ENCODE peak calls at places on chromosomes 6 and 20, in eight cellular contexts. V, M, N, G, A, L, Z and Q are unnamed samples.

GRCh38 chr6:20024979-20025378 is 187.3 kb downstream of the MBOAT1 start:
- ATAC-seq in V (no peak), M (no peak), N (no peak), G (no peak), A (peak; percentile 73), L (no peak), Z (no peak), Q (no peak)

GRCh38 chr6:44138717-44139350 is 11.5 kb downstream of the TMEM63B start:
- ATAC-seq in V (no peak), M (no peak), N (no peak), G (no peak), A (peak; percentile 62), L (no peak), Z (no peak), Q (no peak)

GRCh38 chr6:98716341-98716740 is 118.0 kb upstream of the POU3F2 start:
- ATAC-seq in V (no peak), M (no peak), N (no peak), G (no peak), A (no peak), L (no peak), Z (no peak), Q (no peak)

GRCh38 chr6:52537001-52537753 is 39.7 kb downstream of the TRAM2 start:
- ATAC-seq in V (no peak), M (peak; percentile 8), N (peak; percentile 70), G (no peak), A (no peak), L (no peak), Z (no peak), Q (peak; percentile 76)

GRCh38 chr6:37868447-37868825 is 48.9 kb downstream of the ZFAND3 start:
- ATAC-seq in V (no peak), M (no peak), N (peak; percentile 39), G (no peak), A (no peak), L (no peak), Z (no peak), Q (peak; percentile 74)

GRCh38 chr20:46407671-46407996 is 1.2 kb upstream of the ELMO2 start:
- ATAC-seq in V (no peak), M (no peak), N (no peak), G (no peak), A (no peak), L (no peak), Z (no peak), Q (no peak)

GRCh38 chr20:56111951-56112730 is 106.8 kb upstream of the CBLN4 start:
- ATAC-seq in V (no peak), M (no peak), N (no peak), G (no peak), A (no peak), L (no peak), Z (no peak), Q (no peak)

GRCh38 chr20:57265649-57266250 is 691 bp downstream of the BMP7 start:
- ATAC-seq in V (no peak), M (no peak), N (no peak), G (peak; percentile 53), A (no peak), L (peak; percentile 50), Z (peak; percentile 4), Q (no peak)

GRCh38 chr6:82430611-82431010 is 67.0 kb downstream of the TPBG start:
- ATAC-seq in V (no peak), M (no peak), N (no peak), G (no peak), A (no peak), L (no peak), Z (no peak), Q (no peak)

GRCh38 chr6:14917511-14917910 is 328.4 kb upstream of the JARID2 start:
- ATAC-seq in V (no peak), M (no peak), N (no peak), G (no peak), A (no peak), L (no peak), Z (no peak), Q (no peak)

GRCh38 chr6:104607501-104607900 is 252.2 kb downstream of the HACE1 start:
- ATAC-seq in V (no peak), M (no peak), N (peak; percentile 48), G (no peak), A (no peak), L (no peak), Z (no peak), Q (peak; percentile 71)

GRCh38 chr6:35736293-35736894 is 438 bp upstream of the ARMC12 start:
- ATAC-seq in V (no peak), M (peak; percentile 24), N (peak; percentile 42), G (peak; percentile 23), A (peak; percentile 64), L (peak; percentile 35), Z (peak; percentile 12), Q (peak; percentile 38)

GRCh38 chr6:63644668-63645326 is 9.2 kb downstream of the PHF3 start:
- ATAC-seq in V (no peak), M (peak; percentile 77), N (peak; percentile 59), G (peak; percentile 80), A (peak; percentile 11), L (peak; percentile 65), Z (no peak), Q (no peak)

GRCh38 chr6:5506575-5506974 is 245.3 kb downstream of the FARS2 start:
- ATAC-seq in V (no peak), M (no peak), N (no peak), G (no peak), A (peak; percentile 23), L (no peak), Z (no peak), Q (no peak)

GRCh38 chr6:31157543-31158139 is at the start of gene CCHCR1:
- ATAC-seq in V (no peak), M (peak; percentile 39), N (peak; percentile 35), G (no peak), A (peak; percentile 48), L (peak; percentile 16), Z (peak; percentile 34), Q (peak; percentile 35)

GRCh38 chr6:101516553-101516952 is 123.0 kb downstream of the GRIK2 start:
- ATAC-seq in V (no peak), M (no peak), N (no peak), G (no peak), A (no peak), L (no peak), Z (no peak), Q (no peak)

GRCh38 chr20:4702562-4703280 is 19.0 kb upstream of the PRND start:
- ATAC-seq in V (no peak), M (no peak), N (peak; percentile 35), G (no peak), A (peak; percentile 17), L (no peak), Z (no peak), Q (peak; percentile 83)

GRCh38 chr6:21732731-21733130 is 139.2 kb downstream of the SOX4 start:
- ATAC-seq in V (no peak), M (no peak), N (no peak), G (no peak), A (no peak), L (no peak), Z (no peak), Q (no peak)

GRCh38 chr20:4666001-4666470 is 55.7 kb upstream of the PRND start:
- ATAC-seq in V (no peak), M (peak; percentile 77), N (peak; percentile 96), G (no peak), A (no peak), L (peak; percentile 50), Z (no peak), Q (peak; percentile 91)

GRCh38 chr6:158669145-158670035 is 19.5 kb downstream of the SYTL3 start:
- ATAC-seq in V (no peak), M (no peak), N (no peak), G (no peak), A (no peak), L (no peak), Z (no peak), Q (peak; percentile 26)